ENCODE peak calls at places on chromosomes 12 and 14, in four cellular contexts. One of them, this sample, is unnamed.

GRCh38 chr14:23915559-23915958 is 38.0 kb upstream of the DHRS4 start:
- DNase-seq in lower leg skin: no peak
- DNase-seq in EH: no peak
- DNase-seq in effector memory CD8-positive, alpha-beta T cell: no peak
- DNase-seq in this sample: no peak

GRCh38 chr12:47561746-47562145 is 144.1 kb downstream of the RPAP3 start:
- DNase-seq in lower leg skin: no peak
- DNase-seq in EH: peak
- DNase-seq in effector memory CD8-positive, alpha-beta T cell: no peak
- DNase-seq in this sample: peak

GRCh38 chr12:2625267-2625666 is 169.5 kb upstream of the FKBP4 start:
- DNase-seq in lower leg skin: no peak
- DNase-seq in EH: no peak
- DNase-seq in effector memory CD8-positive, alpha-beta T cell: no peak
- DNase-seq in this sample: no peak

GRCh38 chr12:75289678-75290200 is 40.4 kb downstream of the CAPS2 start:
- DNase-seq in lower leg skin: no peak
- DNase-seq in EH: peak
- DNase-seq in effector memory CD8-positive, alpha-beta T cell: no peak
- DNase-seq in this sample: peak

GRCh38 chr12:3684449-3685051 is 68.4 kb downstream of the CRACR2A start:
- DNase-seq in lower leg skin: no peak
- DNase-seq in EH: no peak
- DNase-seq in effector memory CD8-positive, alpha-beta T cell: no peak
- DNase-seq in this sample: no peak

GRCh38 chr14:73166399-73166798 is 30.1 kb downstream of the PSEN1 start:
- DNase-seq in lower leg skin: no peak
- DNase-seq in EH: no peak
- DNase-seq in effector memory CD8-positive, alpha-beta T cell: no peak
- DNase-seq in this sample: no peak

GRCh38 chr14:33848706-33849454 is 102.0 kb downstream of the EGLN3 start:
- DNase-seq in lower leg skin: no peak
- DNase-seq in EH: peak
- DNase-seq in effector memory CD8-positive, alpha-beta T cell: no peak
- DNase-seq in this sample: peak

GRCh38 chr12:104416160-104416559 is 40.6 kb upstream of the CHST11 start:
- DNase-seq in lower leg skin: no peak
- DNase-seq in EH: no peak
- DNase-seq in effector memory CD8-positive, alpha-beta T cell: no peak
- DNase-seq in this sample: no peak

GRCh38 chr14:104967414-104968152 is 10.6 kb downstream of the AHNAK2 start:
- DNase-seq in lower leg skin: peak
- DNase-seq in EH: peak
- DNase-seq in effector memory CD8-positive, alpha-beta T cell: no peak
- DNase-seq in this sample: peak

GRCh38 chr12:57523706-57524614 is 1.3 kb downstream of the MBD6 start:
- DNase-seq in lower leg skin: peak
- DNase-seq in EH: no peak
- DNase-seq in effector memory CD8-positive, alpha-beta T cell: no peak
- DNase-seq in this sample: no peak

GRCh38 chr14:23638414-23639047 is 2.4 kb downstream of the DHRS2 start:
- DNase-seq in lower leg skin: no peak
- DNase-seq in EH: peak
- DNase-seq in effector memory CD8-positive, alpha-beta T cell: no peak
- DNase-seq in this sample: no peak

GRCh38 chr14:60356921-60357550 is 108.0 kb downstream of the PPM1A start:
- DNase-seq in lower leg skin: no peak
- DNase-seq in EH: no peak
- DNase-seq in effector memory CD8-positive, alpha-beta T cell: no peak
- DNase-seq in this sample: no peak

GRCh38 chr12:39867631-39868030 is 238.2 kb downstream of the SLC2A13 start:
- DNase-seq in lower leg skin: no peak
- DNase-seq in EH: no peak
- DNase-seq in effector memory CD8-positive, alpha-beta T cell: no peak
- DNase-seq in this sample: no peak

GRCh38 chr12:111943929-111944328 is 69.0 kb downstream of the TMEM116 start:
- DNase-seq in lower leg skin: no peak
- DNase-seq in EH: no peak
- DNase-seq in effector memory CD8-positive, alpha-beta T cell: no peak
- DNase-seq in this sample: no peak

This sample was measured in AG10803.